ENCODE peak calls at places on chromosomes 5 and 9, in eight cellular contexts. L is GM06990, I is fibroblast of lung, S is endodermal cell, E is osteoblast, U is brain microvascular endothelial cell, W is lung, C is stomach. T is an unnamed sample.

GRCh38 chr5:133662578-133662977 is 50.2 kb upstream of the FSTL4 start:
- DNase-seq in S (peak; percentile 49), E (no peak), L (no peak), U (no peak), W (peak; percentile 16), C (no peak), I (no peak), T (no peak)

GRCh38 chr5:74648835-74649286 is 8.3 kb upstream of the ENC1 start:
- DNase-seq in I (peak; percentile 65), L (no peak), U (no peak), E (peak; percentile 86), S (no peak), C (no peak), W (no peak), T (peak; percentile 77)

GRCh38 chr9:137323531-137324331 is 21.7 kb upstream of the NRARP start:
- DNase-seq in L (peak; percentile 13), I (no peak), S (no peak), U (no peak), W (no peak), E (no peak), C (no peak), T (peak; percentile 56)

GRCh38 chr9:95980262-95981125 is 105.0 kb downstream of the ERCC6L2 start:
- DNase-seq in I (no peak), E (no peak), C (no peak), U (no peak), L (no peak), W (no peak), S (no peak), T (no peak)

GRCh38 chr9:79155308-79155707 is 416.5 kb upstream of the TLE4 start:
- DNase-seq in L (no peak), C (no peak), W (no peak), U (no peak), E (no peak), S (peak; percentile 61), I (no peak), T (peak; percentile 7)

GRCh38 chr5:13511442-13511841 is 433.0 kb downstream of the DNAH5 start:
- DNase-seq in W (no peak), C (no peak), S (no peak), L (no peak), U (no peak), E (peak; percentile 8), I (no peak), T (no peak)

GRCh38 chr5:74394924-74395880 is 245.3 kb downstream of the ENC1 start:
- DNase-seq in S (peak; percentile 94), U (no peak), I (no peak), E (no peak), C (no peak), L (no peak), W (no peak), T (peak; percentile 55)

GRCh38 chr9:137449081-137449844 is 8.1 kb upstream of the ENTPD8 start:
- DNase-seq in I (no peak), E (peak; percentile 74), L (peak; percentile 24), U (no peak), S (no peak), W (no peak), C (no peak), T (peak; percentile 28)

GRCh38 chr9:121830441-121831140 is 179.2 kb downstream of the DAB2IP start:
- DNase-seq in L (no peak), S (peak; percentile 22), E (no peak), W (no peak), C (no peak), I (peak; percentile 17), U (no peak), T (no peak)

GRCh38 chr9:7211657-7212056 is 453.9 kb downstream of the KDM4C start:
- DNase-seq in I (no peak), L (no peak), E (no peak), S (no peak), W (no peak), C (no peak), U (no peak), T (no peak)

GRCh38 chr9:36006541-36006940 is 30.2 kb upstream of the RECK start:
- DNase-seq in W (no peak), C (no peak), I (no peak), L (no peak), U (no peak), E (no peak), S (no peak), T (no peak)

GRCh38 chr9:95088421-95089161 is 228.9 kb downstream of the FANCC start:
- DNase-seq in C (no peak), U (no peak), E (peak; percentile 94), W (no peak), L (no peak), I (peak; percentile 54), S (no peak), T (peak; percentile 64)

GRCh38 chr5:7770436-7770835 is 80.5 kb downstream of the CFAP90 start:
- DNase-seq in L (no peak), I (no peak), E (no peak), S (no peak), U (no peak), W (no peak), C (no peak), T (no peak)

GRCh38 chr9:135501261-135502167 is 1.0 kb downstream of the MRPS2 start:
- DNase-seq in I (no peak), C (peak; percentile 59), L (no peak), S (peak; percentile 82), W (no peak), U (no peak), E (peak; percentile 98), T (peak; percentile 91)

GRCh38 chr5:157735991-157736390 is 4.8 kb downstream of the THG1L start:
- DNase-seq in W (no peak), S (no peak), C (no peak), I (no peak), L (no peak), E (no peak), U (no peak), T (no peak)

GRCh38 chr9:107480386-107480789 is 9.2 kb downstream of the KLF4 start:
- DNase-seq in S (no peak), I (peak; percentile 65), U (no peak), L (no peak), E (no peak), W (peak; percentile 35), C (no peak), T (no peak)

GRCh38 chr5:60339691-60340191 is 360.2 kb downstream of the DEPDC1B start:
- DNase-seq in S (no peak), I (peak; percentile 54), E (no peak), W (no peak), L (no peak), C (no peak), U (no peak), T (no peak)
- H3K4me3 ChIP-seq in S (no peak overlapping the region), I (no peak overlapping the region), E (peak overlapping the region; percentile 30), W (no peak overlapping the region), L (no peak overlapping the region), C (no peak overlapping the region), U (no peak overlapping the region), T (no peak overlapping the region)

GRCh38 chr5:10353241-10354047 is at the start of gene MARCHF6:
- DNase-seq in L (peak; percentile 98), U (peak; percentile 81), I (peak; percentile 90), S (peak; percentile 99), W (peak; percentile 95), E (peak; percentile 94), C (peak; percentile 98), T (peak; percentile 90)

GRCh38 chr5:10351882-10352395 is 1.6 kb upstream of the MARCHF6 start:
- DNase-seq in L (no peak), E (no peak), S (peak; percentile 57), W (no peak), C (no peak), I (no peak), U (no peak), T (no peak)

GRCh38 chr5:10354048-10354872 is 765 bp downstream of the MARCHF6 start:
- DNase-seq in C (peak; percentile 49), W (no peak), E (no peak), S (peak; percentile 79), L (peak; percentile 66), U (peak; percentile 41), I (peak; percentile 52), T (peak; percentile 66)

GRCh38 chr5:10352404-10353240 is 873 bp upstream of the MARCHF6 start:
- DNase-seq in U (peak; percentile 36), C (no peak), S (no peak), E (no peak), L (no peak), I (peak; percentile 73), W (no peak), T (no peak)

DNA sequence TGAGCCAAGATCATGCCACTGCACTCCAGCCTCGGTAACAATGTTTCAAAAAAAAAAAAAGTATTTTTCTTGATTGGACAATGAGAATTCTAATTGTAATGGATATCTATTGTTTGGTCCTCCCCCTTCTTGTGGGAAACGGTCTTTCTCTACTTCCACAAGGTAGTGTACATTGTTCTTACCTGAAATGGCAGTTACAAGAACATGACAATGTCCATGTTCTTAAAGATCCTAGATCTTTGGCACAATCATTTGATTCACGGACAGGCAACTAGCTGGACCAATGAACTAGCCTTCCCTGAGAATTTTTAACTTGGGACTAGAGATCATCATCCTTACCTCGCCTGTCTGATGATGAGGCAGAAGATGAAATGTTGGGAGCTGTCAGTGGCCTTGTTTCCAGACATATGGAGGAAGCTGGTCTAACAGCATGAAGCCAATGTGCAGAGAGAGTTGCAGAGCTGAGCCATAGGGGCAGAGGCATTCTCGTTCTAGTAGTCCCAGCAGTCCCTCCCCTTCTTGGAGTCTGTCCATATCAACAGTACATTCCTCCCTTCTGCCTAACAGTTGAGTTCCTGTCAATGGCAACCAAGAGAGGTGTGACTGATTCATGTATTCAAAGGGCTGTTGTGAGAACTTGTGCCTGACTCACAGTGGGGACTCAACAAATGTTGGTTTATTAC is 2.2 kb upstream of the MARCHF6 start:
- DNase-seq in W (no peak), C (no peak), S (peak; percentile 49), U (peak; percentile 90), E (no peak), L (no peak), I (peak; percentile 90), T (no peak)
- H3K27me3 ChIP-seq in W (no peaks in the 10 kb centered on the region), C (no peaks in the 10 kb centered on the region), S (no peaks in the 10 kb centered on the region), U (no peaks in the 10 kb centered on the region), E (no peaks in the 10 kb centered on the region), L (no peaks in the 10 kb centered on the region), I (no peaks in the 10 kb centered on the region), T (no peaks in the 10 kb centered on the region)

GRCh38 chr9:120514599-120514854 is 65.4 kb downstream of the CDK5RAP2 start:
- DNase-seq in U (no peak), W (no peak), I (no peak), E (no peak), C (no peak), L (no peak), S (no peak), T (no peak)

GRCh38 chr9:120507936-120508510 is 71.9 kb downstream of the CDK5RAP2 start:
- DNase-seq in S (no peak), E (no peak), W (no peak), L (no peak), U (no peak), I (peak; percentile 41), C (no peak), T (no peak)

GRCh38 chr9:120513825-120514598 is 66.0 kb downstream of the CDK5RAP2 start:
- DNase-seq in I (no peak), E (no peak), S (no peak), L (no peak), W (no peak), C (no peak), U (no peak), T (no peak)

GRCh38 chr9:120505186-120505585 is 74.8 kb downstream of the CDK5RAP2 start:
- DNase-seq in C (no peak), L (no peak), W (no peak), E (no peak), U (no peak), I (no peak), S (no peak), T (no peak)

GRCh38 chr9:120510816-120511215 is 69.2 kb downstream of the CDK5RAP2 start:
- DNase-seq in S (no peak), L (no peak), E (no peak), I (no peak), C (no peak), U (no peak), W (no peak), T (no peak)
- H3K36me3 ChIP-seq in S (peaks cover 71% of the 10 kb centered on the region), L (peaks cover 10% of the 10 kb centered on the region), E (peaks cover 20% of the 10 kb centered on the region), I (peaks cover 1% of the 10 kb centered on the region), C (peaks cover 82% of the 10 kb centered on the region), U (no peaks in the 10 kb centered on the region), W (peaks cover 22% of the 10 kb centered on the region), T (peaks cover 6% of the 10 kb centered on the region)

GRCh38 chr5:140806834-140807775 is at the start of gene PCDHA4:
- DNase-seq in I (no peak), S (peak; percentile 95), E (no peak), W (peak; percentile 50), L (no peak), C (no peak), U (no peak), T (peak; percentile 80)
- H3K4me3 ChIP-seq in I (no peak within 1 kb of the TSS), S (peak within 1 kb of the TSS; percentile 82), E (peak within 1 kb of the TSS; percentile 50), W (no peak within 1 kb of the TSS), L (no peak within 1 kb of the TSS), C (peak within 1 kb of the TSS; percentile 30), U (peak within 1 kb of the TSS; percentile 5), T (peak within 1 kb of the TSS; percentile 73)

T was measured in H7.